ENCODE peak calls at places on chromosomes 16 and 17, in eight cellular contexts. P, B, G, D, E, L, T and O are unnamed samples.
A peak's percentile ranks its signal among the peaks of the same experiment; 100 is the strongest.

GRCh38 chr16:84582958-84583516 is 34.8 kb downstream of the COTL1 start:
- DNase-seq in P (peak; percentile 43), B (peak; percentile 47), G (no peak), D (peak; percentile 81), E (no peak), L (peak; percentile 45), T (no peak), O (no peak)

GRCh38 chr17:81673561-81674258 is 7.2 kb downstream of the CCDC137 start:
- DNase-seq in P (no peak), B (no peak), G (no peak), D (no peak), E (no peak), L (no peak), T (no peak), O (no peak)

GRCh38 chr16:29943846-29944669 is 17.8 kb upstream of the TMEM219 start:
- DNase-seq in P (peak; percentile 53), B (peak; percentile 27), G (peak; percentile 51), D (peak; percentile 99), E (peak; percentile 99), L (peak; percentile 96), T (peak; percentile 74), O (peak; percentile 47)

GRCh38 chr17:44589316-44590071 is 32.2 kb downstream of the FZD2 start:
- DNase-seq in P (no peak), B (no peak), G (no peak), D (peak; percentile 35), E (no peak), L (no peak), T (no peak), O (no peak)

GRCh38 chr16:77223184-77223583 is 24.0 kb downstream of the SYCE1L start:
- DNase-seq in P (no peak), B (no peak), G (peak; percentile 48), D (no peak), E (no peak), L (no peak), T (no peak), O (no peak)

GRCh38 chr16:57284206-57284951 is at the start of gene PLLP:
- DNase-seq in P (no peak), B (peak; percentile 57), G (peak; percentile 69), D (peak; percentile 8), E (no peak), L (no peak), T (peak; percentile 28), O (no peak)

GRCh38 chr16:69039333-69039941 is 66.0 kb upstream of the HAS3 start:
- DNase-seq in P (no peak), B (no peak), G (no peak), D (peak; percentile 45), E (peak; percentile 43), L (no peak), T (no peak), O (no peak)

GRCh38 chr16:65783709-65784474 is 582.6 kb upstream of the CDH5 start:
- DNase-seq in P (no peak), B (no peak), G (no peak), D (no peak), E (no peak), L (no peak), T (no peak), O (no peak)

GRCh38 chr16:60929-61878 is 7.6 kb downstream of the SNRNP25 start:
- DNase-seq in P (no peak), B (no peak), G (no peak), D (no peak), E (no peak), L (no peak), T (no peak), O (no peak)

GRCh38 chr17:80815151-80815561 is 176.5 kb upstream of the CHMP6 start:
- DNase-seq in P (no peak), B (no peak), G (no peak), D (no peak), E (no peak), L (no peak), T (no peak), O (no peak)

GRCh38 chr16:83826146-83826913 is 18.6 kb downstream of the HSBP1 start:
- DNase-seq in P (peak; percentile 91), B (peak; percentile 83), G (peak; percentile 86), D (peak; percentile 78), E (peak; percentile 85), L (peak; percentile 71), T (peak; percentile 84), O (peak; percentile 89)

GRCh38 chr16:85431431-85432124 is 181.5 kb upstream of the GSE1 start:
- DNase-seq in P (no peak), B (no peak), G (no peak), D (no peak), E (no peak), L (no peak), T (no peak), O (no peak)

GRCh38 chr16:9134739-9135138 is 43.3 kb downstream of the HAPSTR1 start:
- DNase-seq in P (no peak), B (peak; percentile 61), G (peak; percentile 82), D (peak; percentile 55), E (peak; percentile 53), L (no peak), T (no peak), O (no peak)

GRCh38 chr17:76957600-76958464 is 89.6 kb downstream of the MGAT5B start:
- DNase-seq in P (no peak), B (peak; percentile 21), G (peak; percentile 47), D (peak; percentile 21), E (no peak), L (no peak), T (no peak), O (no peak)

GRCh38 chr17:352421-353212 is at the start of gene RPH3AL:
- DNase-seq in P (peak; percentile 82), B (peak; percentile 80), G (peak; percentile 67), D (no peak), E (no peak), L (no peak), T (no peak), O (peak; percentile 73)

GRCh38 chr16:55426865-55427484 is 52.0 kb upstream of the MMP2 start:
- DNase-seq in P (no peak), B (no peak), G (no peak), D (no peak), E (no peak), L (no peak), T (no peak), O (no peak)

GRCh38 chr17:57568340-57568739 is 176.8 kb downstream of the CCDC182 start:
- DNase-seq in P (no peak), B (no peak), G (no peak), D (no peak), E (no peak), L (no peak), T (no peak), O (no peak)

DNA sequence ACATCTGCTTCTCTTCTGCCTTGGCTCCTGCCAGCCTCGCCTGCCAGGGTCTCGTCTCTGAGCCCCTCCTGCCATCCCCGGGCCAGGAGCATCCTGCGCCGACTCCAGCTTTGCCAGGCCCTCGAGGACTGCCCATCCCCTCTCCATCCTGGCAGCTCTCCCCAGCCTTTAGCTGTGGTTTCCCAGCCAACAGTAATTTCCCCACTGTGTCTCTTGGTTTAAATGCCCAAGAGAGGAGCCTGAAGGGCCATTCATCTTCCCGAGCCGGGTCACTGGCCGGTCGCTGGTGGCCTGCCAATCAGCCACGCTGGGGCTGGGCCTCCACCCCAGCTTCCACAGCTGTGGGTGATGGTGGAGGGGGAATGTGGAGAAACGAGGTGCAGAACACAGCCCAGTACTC is 47.8 kb downstream of the MRC2 start:
- DNase-seq in P (no peak), B (no peak), G (no peak), D (no peak), E (no peak), L (no peak), T (peak; percentile 70), O (no peak)
- TF ChIP-seq CTCF in P (no peak), B (no peak), G (no peak), D (no peak), E (no peak), L (no peak), T (no peak), O (no peak)

GRCh38 chr16:3383045-3383448 is 17.8 kb downstream of the ZSCAN32 start:
- DNase-seq in P (no peak), B (no peak), G (no peak), D (no peak), E (no peak), L (no peak), T (no peak), O (no peak)

GRCh38 chr16:3389663-3390338 is 11.0 kb downstream of the ZSCAN32 start:
- DNase-seq in P (no peak), B (no peak), G (no peak), D (no peak), E (no peak), L (no peak), T (no peak), O (no peak)

DNA sequence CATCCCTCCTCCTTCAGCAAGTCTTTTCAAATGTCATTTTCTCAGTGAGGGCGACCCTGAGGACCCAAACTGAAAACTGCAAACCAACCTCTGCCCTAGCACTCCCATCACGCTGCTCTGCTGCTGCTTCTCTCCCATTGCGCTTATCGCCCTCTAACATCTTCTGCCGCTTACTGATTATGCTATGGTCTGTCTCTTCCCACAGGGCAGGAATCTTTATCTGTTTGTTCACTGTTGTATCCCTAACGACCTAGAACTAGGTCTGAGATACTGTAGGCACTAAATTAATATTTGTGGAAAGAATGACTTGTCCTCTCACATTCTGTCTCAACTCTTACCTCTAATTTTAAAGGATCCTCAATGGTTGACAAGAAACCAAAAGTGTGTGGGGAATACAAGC is 12.5 kb downstream of the ZSCAN32 start:
- DNase-seq in P (no peak), B (no peak), G (no peak), D (no peak), E (no peak), L (no peak), T (no peak), O (no peak)
- H3K9me3 ChIP-seq in P (peaks cover 50% of the 10 kb centered on the region), B (no peaks in the 10 kb centered on the region), G (peaks cover 9% of the 10 kb centered on the region), D (peaks cover 63% of the 10 kb centered on the region), E (peaks cover 27% of the 10 kb centered on the region), L (peaks cover 60% of the 10 kb centered on the region), T (no peaks in the 10 kb centered on the region), O (no peaks in the 10 kb centered on the region)

GRCh38 chr17:78257810-78258322 is 26.4 kb downstream of the TMEM235 start:
- DNase-seq in P (no peak), B (no peak), G (no peak), D (peak; percentile 13), E (no peak), L (no peak), T (no peak), O (no peak)
- H3K27ac ChIP-seq in P (peak overlapping the region; percentile 83), B (peak overlapping the region; percentile 98), G (no peak overlapping the region), D (no peak overlapping the region), E (no peak overlapping the region), L (no peak overlapping the region), T (no peak overlapping the region), O (no peak overlapping the region)

DNA sequence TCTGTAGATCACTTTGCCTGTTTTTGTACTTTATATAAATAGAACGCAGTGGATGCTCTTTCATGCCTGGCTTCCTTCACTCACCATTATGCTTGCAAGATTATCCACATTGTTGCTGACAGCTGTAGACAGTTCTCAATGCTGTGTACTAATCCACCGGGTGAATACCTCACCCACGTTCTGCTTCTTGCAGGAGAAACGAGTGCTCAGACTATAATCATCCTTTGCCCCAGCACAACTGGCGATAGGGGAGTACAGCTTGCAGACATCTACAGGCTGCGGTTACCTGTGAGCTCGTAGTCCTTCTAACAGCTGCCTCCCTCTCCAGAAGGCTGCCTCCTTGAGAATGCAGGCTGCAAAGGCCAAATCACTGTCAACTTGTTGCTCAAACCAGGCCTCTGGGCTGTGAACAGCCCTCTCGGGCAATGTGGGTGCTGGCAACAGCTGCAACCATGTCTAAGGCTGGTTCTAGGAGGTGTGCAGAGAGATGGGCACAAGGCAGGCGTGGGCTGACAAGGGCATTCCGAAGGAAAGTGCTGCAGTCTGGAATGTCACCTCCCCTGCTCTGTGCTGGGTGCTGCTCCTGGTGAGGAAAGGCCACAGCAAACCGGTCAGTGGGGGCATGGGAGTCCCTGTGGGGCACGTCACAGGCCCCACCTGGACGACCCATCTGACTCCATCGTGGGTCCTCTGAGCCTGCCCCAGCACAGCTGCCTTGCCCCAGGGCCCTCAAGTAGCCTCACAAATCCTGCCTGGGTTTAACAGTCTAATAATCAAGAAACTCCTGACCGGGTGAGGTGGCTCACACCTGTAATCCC is 3.0 kb upstream of the MYO15B start:
- DNase-seq in P (no peak), B (peak; percentile 28), G (no peak), D (no peak), E (no peak), L (no peak), T (no peak), O (no peak)
- TF ChIP-seq CTCF in P (no peak), B (no peak), G (no peak), D (no peak), E (no peak), L (no peak), T (no peak), O (no peak)